ENCODE peak calls at places on chromosomes 13 and 19, in six cellular contexts. C is HAP-1, I is neural progenitor cell, O is cardiac fibroblast, R is uterus, V is fibroblast of mammary gland. S is an unnamed sample.

GRCh38 chr13:20393273-20394235 is 132.1 kb downstream of the CRYL1 start:
- DNase-seq in O (no peak), I (no peak), V (no peak), R (no peak), C (no peak), S (no peak)

GRCh38 chr19:31418055-31418454 is 68.8 kb upstream of the TSHZ3 start:
- DNase-seq in C (no peak), R (no peak), O (no peak), V (no peak), I (no peak), S (no peak)

GRCh38 chr19:3176715-3177501 is 1.7 kb upstream of the S1PR4 start:
- DNase-seq in R (no peak), O (peak), C (no peak), V (peak), I (no peak), S (peak)

GRCh38 chr13:112152846-112153245 is 85.9 kb downstream of the SOX1 start:
- DNase-seq in V (no peak), I (no peak), O (no peak), C (no peak), R (no peak), S (no peak)

GRCh38 chr13:114152831-114153371 is 20.5 kb upstream of the RASA3 start:
- DNase-seq in C (no peak), I (peak), O (peak), R (no peak), V (peak), S (no peak)

GRCh38 chr13:61575941-61576340 is 160.3 kb upstream of the PCDH20 start:
- DNase-seq in R (no peak), C (no peak), I (no peak), V (no peak), O (no peak), S (no peak)

GRCh38 chr13:41017744-41018582 is 1.2 kb downstream of the ELF1 start:
- DNase-seq in C (no peak), V (no peak), R (no peak), O (no peak), I (no peak), S (no peak)

GRCh38 chr13:62092536-62092935 is 676.9 kb upstream of the PCDH20 start:
- DNase-seq in V (no peak), C (no peak), I (no peak), R (no peak), O (no peak), S (no peak)

GRCh38 chr13:93714171-93714570 is 487.6 kb downstream of the GPC6 start:
- DNase-seq in I (no peak), C (no peak), V (no peak), R (no peak), O (no peak), S (no peak)

GRCh38 chr19:1624458-1624857 is 19.2 kb upstream of the UQCR11 start:
- DNase-seq in I (peak), C (peak), O (peak), R (no peak), V (peak), S (peak)

GRCh38 chr13:25882732-25883357 is 169.0 kb downstream of the SHISA2 start:
- DNase-seq in V (no peak), C (no peak), I (peak), R (no peak), O (no peak), S (peak)

GRCh38 chr19:4391701-4392543 is 8.4 kb downstream of the SH3GL1 start:
- DNase-seq in R (no peak), O (peak), V (peak), C (no peak), I (no peak), S (no peak)

GRCh38 chr19:19514215-19514633 is 1.1 kb downstream of the TSSK6 start:
- DNase-seq in O (peak), C (no peak), V (peak), R (peak), I (no peak), S (no peak)

GRCh38 chr13:21675095-21676007 is 4.5 kb downstream of the FGF9 start:
- DNase-seq in C (peak), I (peak), O (no peak), R (no peak), V (no peak), S (peak)

GRCh38 chr19:15136234-15136954 is 29.2 kb downstream of the SYDE1 start:
- DNase-seq in V (no peak), R (no peak), C (no peak), I (no peak), O (no peak), S (no peak)

GRCh38 chr19:3969435-3970312 is 1.2 kb downstream of the DAPK3 start:
- DNase-seq in C (peak), O (peak), R (no peak), V (peak), I (peak), S (peak)

GRCh38 chr13:110331362-110331761 is 24.3 kb downstream of the COL4A2 start:
- DNase-seq in R (no peak), O (no peak), I (no peak), C (no peak), V (peak), S (no peak)
- H3K4me3 ChIP-seq in R (no peak), O (no peak), I (no peak), C (no peak), V (no peak), S (no peak)

GRCh38 chr19:35031072-35031881 is 1.0 kb downstream of the SCN1B start:
- DNase-seq in C (peak), O (peak), V (no peak), I (peak), R (peak), S (peak)
- H3K4me3 ChIP-seq in C (peak), O (peak), V (peak), I (peak), R (peak), S (peak)

DNA sequence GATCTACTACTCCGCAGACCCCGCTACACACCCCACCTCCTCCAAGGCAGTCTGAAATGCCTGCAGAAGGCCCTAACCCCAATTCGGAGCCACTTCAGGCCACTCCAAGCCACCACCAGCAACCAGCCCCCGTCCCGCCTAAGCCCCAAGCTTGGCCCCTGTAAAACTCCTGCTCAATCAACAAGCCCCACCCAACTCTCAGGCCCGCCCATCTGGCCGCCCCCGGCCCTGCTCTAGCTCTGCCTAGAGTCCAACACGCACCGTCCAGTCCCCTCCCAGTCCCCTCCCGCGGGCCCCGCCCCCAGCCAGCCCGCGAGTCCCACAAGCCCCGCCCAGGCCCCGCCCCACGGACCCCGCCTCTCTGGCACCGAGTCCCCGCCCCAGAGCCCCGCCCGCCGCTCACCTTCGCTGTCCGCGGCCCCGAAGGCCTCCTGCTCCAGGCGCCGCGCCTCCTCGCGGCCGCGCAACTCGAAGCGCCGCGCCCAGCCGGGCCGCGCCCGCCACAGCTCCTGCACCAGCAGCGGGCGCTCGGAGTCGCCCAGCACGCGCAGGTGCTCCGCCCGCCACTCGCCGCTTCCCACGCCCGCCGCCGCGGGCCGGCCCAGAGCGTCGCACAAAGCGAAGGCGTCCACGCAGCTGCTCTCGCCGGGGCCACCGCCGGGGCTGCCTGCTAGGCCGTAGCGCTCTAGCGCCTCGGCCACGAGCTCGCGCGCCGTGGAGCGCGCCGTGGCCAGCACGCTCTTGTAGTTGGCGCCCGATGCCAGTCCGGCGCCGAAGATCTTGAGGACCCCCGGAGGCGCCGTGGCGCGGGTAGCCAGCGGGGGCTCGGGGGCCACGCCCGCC is 1.6 kb downstream of the RASIP1 start:
- DNase-seq in I (peak), C (peak), V (peak), O (peak), R (peak), S (peak)
- H3K4me3 ChIP-seq in I (peak), C (peak), V (no peak), O (peak), R (peak), S (peak)

GRCh38 chr13:46168341-46168740 is 13.6 kb downstream of the LCP1 start:
- DNase-seq in I (no peak), O (peak), V (peak), C (no peak), R (peak), S (no peak)
- H3K4me3 ChIP-seq in I (no peak), O (no peak), V (no peak), C (no peak), R (no peak), S (no peak)

GRCh38 chr19:46603195-46603637 is 2.1 kb downstream of the CALM3 start:
- DNase-seq in V (no peak), I (no peak), R (no peak), C (no peak), O (no peak), S (no peak)
- H3K4me3 ChIP-seq in V (peak), I (peak), R (peak), C (peak), O (peak), S (peak)

DNA sequence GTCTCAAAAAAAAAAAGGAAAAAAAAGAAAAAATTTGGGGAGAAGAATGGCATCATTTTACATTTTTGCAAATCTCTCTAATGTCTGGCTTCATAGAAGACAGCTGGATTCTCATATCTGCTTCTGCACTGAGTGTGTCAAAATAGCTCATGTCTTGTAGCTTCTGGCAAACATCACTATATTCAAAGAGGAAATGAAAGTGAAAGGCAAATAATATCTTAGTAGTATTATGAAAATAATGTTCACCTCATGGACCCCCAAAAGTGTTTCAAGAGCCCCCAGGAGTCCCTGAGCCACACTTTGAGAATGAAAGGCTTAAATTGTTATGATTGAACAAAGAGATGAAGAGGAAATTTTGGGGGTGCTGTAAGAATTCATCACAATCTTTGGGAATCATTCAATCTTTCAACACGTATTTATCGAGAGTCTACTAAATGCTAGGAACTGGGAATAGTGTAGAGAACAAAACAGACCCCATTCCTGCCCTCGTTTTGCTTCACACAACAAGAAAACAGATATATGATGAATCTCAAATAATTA is 1.2 kb upstream of the SLC6A16 start:
- DNase-seq in O (no peak), R (no peak), V (no peak), I (no peak), C (no peak), S (no peak)
- H3K4me3 ChIP-seq in O (no peak), R (no peak), V (no peak), I (no peak), C (no peak), S (no peak)

DNA sequence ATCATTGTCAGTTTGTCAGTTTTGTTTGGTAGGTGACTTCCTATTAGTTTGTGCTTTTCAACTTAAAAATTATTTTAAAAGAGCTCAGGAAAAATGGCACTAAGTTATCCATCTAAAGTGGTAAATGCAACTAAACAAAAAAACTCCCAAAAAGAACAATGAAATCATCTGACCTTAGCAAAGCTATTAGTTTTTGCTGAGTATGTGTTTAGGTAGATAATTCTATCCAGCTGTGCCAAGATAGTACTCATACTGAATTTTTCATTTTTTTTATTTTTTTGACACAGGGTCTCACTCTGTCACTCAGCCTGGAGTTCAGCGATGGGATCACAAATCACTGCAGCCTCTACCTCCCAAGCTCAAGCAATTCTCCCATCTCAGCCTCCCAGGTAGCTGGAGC is 645.3 kb downstream of the TBC1D4 start:
- DNase-seq in C (no peak), I (no peak), O (no peak), V (no peak), R (no peak), S (no peak)
- H3K4me3 ChIP-seq in C (no peak), I (no peak), O (no peak), V (no peak), R (no peak), S (no peak)

DNA sequence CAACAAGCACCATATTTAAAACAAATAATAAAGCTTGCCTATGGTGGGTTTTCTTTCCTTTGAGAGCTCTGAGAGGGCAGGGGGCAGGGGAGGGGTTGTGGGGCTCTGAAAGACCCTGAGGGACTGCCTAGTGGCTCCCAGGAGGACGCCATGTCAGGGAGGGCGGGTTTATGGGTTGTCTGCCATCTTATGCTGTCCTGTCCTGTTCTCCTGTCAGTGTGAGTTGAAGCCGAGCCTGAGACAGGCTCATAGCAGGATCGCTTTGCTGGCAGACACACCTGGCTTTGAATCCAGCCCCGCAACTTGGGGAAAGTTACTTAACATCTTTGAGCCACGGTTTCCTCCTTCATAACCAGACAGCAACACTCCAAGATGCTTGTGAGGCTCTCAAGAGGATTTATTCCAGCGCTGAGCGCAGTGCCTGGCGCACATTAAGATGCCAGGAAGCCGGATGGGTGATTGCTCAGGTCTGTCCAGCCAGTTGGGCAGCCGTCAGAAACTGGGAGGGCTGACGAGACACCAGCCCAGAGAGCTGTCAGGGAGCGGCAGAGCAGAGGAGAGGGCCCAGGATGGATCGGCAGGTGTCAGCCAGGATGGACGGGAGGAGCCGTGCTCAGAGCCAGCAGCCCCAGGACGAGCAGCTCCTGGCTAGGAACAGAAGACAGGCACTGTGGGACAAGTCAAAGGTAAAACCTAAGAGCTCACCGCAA is 36.8 kb upstream of the C1QTNF9 start:
- DNase-seq in O (no peak), C (no peak), V (no peak), R (no peak), I (no peak), S (peak)
- H3K4me3 ChIP-seq in O (no peak), C (no peak), V (no peak), R (peak), I (no peak), S (peak)

DNA sequence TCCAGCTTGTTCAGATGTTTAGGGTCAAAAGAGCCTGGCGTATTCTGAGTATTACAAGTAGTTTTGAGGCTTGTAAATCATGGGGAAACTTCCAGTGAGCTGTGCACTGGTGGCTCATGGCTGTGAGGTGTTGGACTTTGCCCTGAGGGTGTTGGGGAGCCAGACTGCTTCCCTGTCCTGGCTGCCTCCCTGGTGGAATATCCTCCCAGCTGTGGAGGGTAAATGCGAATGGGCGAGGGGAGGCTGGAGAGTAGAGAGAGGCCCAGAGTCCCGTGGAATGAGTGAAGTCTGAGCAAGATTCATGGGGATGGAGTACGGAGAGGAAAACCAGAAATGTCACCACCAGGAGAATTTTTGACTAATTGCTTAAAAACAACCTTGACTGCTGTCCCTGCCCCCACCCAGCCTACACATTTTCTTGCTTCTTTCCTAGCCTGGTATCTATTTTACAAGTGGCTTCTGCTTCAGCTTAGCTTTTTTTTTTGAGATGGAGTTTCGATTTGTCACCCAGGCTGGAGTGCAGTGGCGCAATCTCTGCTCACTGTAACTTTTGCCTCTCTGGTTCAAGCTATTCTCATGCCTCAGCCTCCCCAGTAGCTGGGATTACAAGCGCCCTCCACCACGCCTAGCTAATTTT is 3.7 kb downstream of the SNRPA start:
- DNase-seq in C (no peak), I (no peak), O (no peak), R (no peak), V (peak), S (no peak)
- H3K4me3 ChIP-seq in C (peak), I (peak), O (no peak), R (no peak), V (no peak), S (no peak)

S was measured in A673.